ENCODE peak calls at places on chromosomes 1 and 21, in six cellular contexts. B, L, Z, A, E and H are unnamed samples.

GRCh38 chr21:28636988-28637691 is 355.5 kb downstream of the LTN1 start:
- DNase-seq in E (no peak), A (no peak), L (peak; percentile 81), B (no peak), Z (peak; percentile 98), H (peak; percentile 65)

GRCh38 chr1:47572731-47573505 is 135.1 kb downstream of the FOXD2 start:
- DNase-seq in Z (peak; percentile 42), L (no peak), A (no peak), E (no peak), B (no peak), H (no peak)

GRCh38 chr1:30264672-30265025 is 458.7 kb downstream of the MATN1 start:
- DNase-seq in Z (no peak), A (no peak), B (no peak), E (no peak), L (no peak), H (no peak)

GRCh38 chr1:56577859-56578663 is 1.3 kb downstream of the PLPP3 start:
- DNase-seq in A (peak; percentile 50), Z (peak; percentile 71), L (peak; percentile 80), E (peak; percentile 87), B (peak; percentile 22), H (no peak)

GRCh38 chr1:232952514-232953175 is 2.2 kb downstream of the NTPCR start:
- DNase-seq in A (peak; percentile 50), B (peak; percentile 65), Z (peak; percentile 50), E (peak; percentile 24), L (peak; percentile 47), H (no peak)

GRCh38 chr1:154157520-154158306 is 2.8 kb upstream of the NUP210L start:
- DNase-seq in Z (peak; percentile 70), A (peak; percentile 49), L (peak; percentile 83), E (no peak), B (no peak), H (no peak)

GRCh38 chr1:228277491-228278431 is 69.9 kb downstream of the OBSCN start:
- DNase-seq in L (no peak), Z (no peak), A (peak; percentile 11), B (no peak), E (no peak), H (no peak)

GRCh38 chr1:214670098-214670497 is 67.1 kb downstream of the CENPF start:
- DNase-seq in Z (peak; percentile 25), E (no peak), B (no peak), L (peak; percentile 90), A (peak; percentile 45), H (no peak)

GRCh38 chr1:57265105-57265504 is 158.8 kb downstream of the DAB1 start:
- DNase-seq in A (no peak), B (no peak), Z (no peak), L (no peak), E (no peak), H (no peak)

GRCh38 chr1:27872802-27873665 is 690 bp downstream of the THEMIS2 start:
- DNase-seq in A (no peak), Z (peak; percentile 39), L (peak; percentile 16), B (no peak), E (no peak), H (no peak)

GRCh38 chr1:54795841-54796468 is 5.2 kb downstream of the TTC22 start:
- DNase-seq in E (no peak), B (no peak), Z (no peak), L (no peak), A (no peak), H (no peak)

GRCh38 chr1:200628223-200628868 is 7.8 kb upstream of the KIF14 start:
- DNase-seq in B (peak; percentile 77), Z (no peak), L (no peak), A (no peak), E (no peak), H (no peak)

GRCh38 chr1:234771642-234772344 is 161.8 kb upstream of the IRF2BP2 start:
- DNase-seq in B (peak; percentile 20), E (no peak), Z (peak; percentile 36), A (no peak), L (no peak), H (no peak)

GRCh38 chr1:180131510-180131909 is 23.2 kb upstream of the QSOX1 start:
- DNase-seq in B (no peak), Z (peak; percentile 86), L (peak; percentile 93), A (no peak), E (no peak), H (peak; percentile 93)

GRCh38 chr21:28936036-28936435 is 56.6 kb downstream of the LTN1 start:
- DNase-seq in Z (no peak), B (no peak), E (no peak), A (no peak), L (no peak), H (no peak)

DNA sequence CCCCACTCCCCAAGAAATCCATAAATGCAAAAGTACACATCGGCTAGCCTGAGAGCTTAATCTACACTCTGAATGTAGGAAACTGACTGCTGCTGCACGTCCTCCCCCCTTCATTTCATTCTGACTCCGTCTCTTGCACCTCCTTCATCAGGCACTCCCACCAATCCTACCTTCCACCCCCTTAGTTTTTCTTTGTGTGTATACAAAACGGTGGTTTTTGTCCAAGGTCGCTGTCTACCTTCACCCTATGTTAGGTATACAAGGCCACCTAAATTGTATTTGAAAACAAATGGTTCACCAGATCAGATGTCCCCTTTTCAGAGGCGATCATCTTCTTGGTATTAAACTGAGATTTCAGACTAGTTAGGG is 1.9 kb downstream of the WDR26 start:
- DNase-seq in B (peak; percentile 38), Z (peak; percentile 16), A (peak; percentile 34), E (no peak), L (peak; percentile 42), H (no peak)
- H3K27ac ChIP-seq in B (peak overlapping the region; percentile 67), Z (peak overlapping the region; percentile 83), A (peak overlapping the region; percentile 98), E (peak overlapping the region; percentile 94), L (peak overlapping the region; percentile 91), H (no peak overlapping the region)

DNA sequence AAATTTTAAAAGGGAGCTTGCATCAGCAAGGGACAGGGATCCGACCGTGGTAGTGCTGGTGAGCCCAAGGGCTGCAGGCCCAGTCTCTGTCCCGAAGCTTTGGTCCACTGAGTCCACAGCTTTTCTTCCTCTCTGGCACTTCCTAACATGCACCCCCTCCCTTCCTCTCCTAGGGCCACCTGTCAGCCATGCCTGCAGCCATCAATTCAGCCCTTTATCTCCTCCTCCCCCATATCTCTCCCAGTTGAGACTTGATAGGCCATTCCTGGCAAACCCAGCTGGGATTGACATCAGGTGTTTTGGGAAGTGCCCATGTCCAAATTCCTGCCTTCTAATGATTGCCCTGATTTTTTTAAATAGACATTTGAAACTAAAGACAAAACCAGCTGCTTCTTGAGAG is 25.6 kb downstream of the HLX start:
- DNase-seq in A (no peak), Z (no peak), E (no peak), B (no peak), L (no peak), H (no peak)
- H3K27me3 ChIP-seq in A (no peaks in the 10 kb centered on the region), Z (no peaks in the 10 kb centered on the region), E (no peaks in the 10 kb centered on the region), B (no peaks in the 10 kb centered on the region), L (peaks cover 46% of the 10 kb centered on the region), H (no peaks in the 10 kb centered on the region)

GRCh38 chr1:66728021-66728420 is 24.2 kb upstream of the DYNLT5 start:
- DNase-seq in B (no peak), A (no peak), L (peak; percentile 47), Z (peak; percentile 56), E (no peak), H (no peak)

GRCh38 chr1:66729130-66729922 is 22.9 kb upstream of the DYNLT5 start:
- DNase-seq in L (peak; percentile 25), B (peak; percentile 36), Z (no peak), E (no peak), A (no peak), H (no peak)

GRCh38 chr1:66725885-66726665 is 26.2 kb upstream of the DYNLT5 start:
- DNase-seq in A (peak; percentile 71), E (peak; percentile 37), Z (peak; percentile 66), L (peak; percentile 85), B (peak; percentile 80), H (peak; percentile 41)

DNA sequence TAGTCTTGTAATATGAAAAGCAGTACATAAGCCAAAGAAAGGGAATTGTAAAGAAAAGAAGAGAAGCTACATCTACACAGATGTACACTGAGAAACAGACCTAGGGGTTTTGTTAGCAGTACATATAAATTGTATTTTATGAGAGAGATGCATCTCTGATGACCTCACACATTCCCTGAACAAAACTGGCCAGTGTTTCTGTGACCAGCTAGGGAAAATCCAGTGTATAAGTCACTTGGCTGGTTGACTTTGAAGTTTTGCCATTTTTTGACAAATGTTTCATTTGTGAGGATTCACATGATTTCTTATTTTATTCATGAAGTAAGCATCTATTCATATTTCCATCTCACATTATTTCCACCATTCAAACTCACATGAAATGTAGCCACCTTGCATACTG is 28.3 kb upstream of the DYNLT5 start:
- DNase-seq in B (no peak), L (no peak), E (no peak), Z (peak; percentile 39), A (no peak), H (peak; percentile 6)
- H3K27ac ChIP-seq in B (no peak overlapping the region), L (no peak overlapping the region), E (no peak overlapping the region), Z (no peak overlapping the region), A (no peak overlapping the region), H (no peak overlapping the region)

GRCh38 chr1:1360511-1361169 is 2.3 kb upstream of the MXRA8 start:
- DNase-seq in L (peak; percentile 94), B (no peak), E (no peak), A (no peak), Z (peak; percentile 97), H (peak; percentile 86)

GRCh38 chr1:1359668-1360468 is 1.5 kb upstream of the MXRA8 start:
- DNase-seq in B (no peak), A (peak; percentile 74), Z (peak; percentile 86), E (no peak), L (peak; percentile 57), H (no peak)

GRCh38 chr1:1359316-1359667 is 937 bp upstream of the MXRA8 start:
- DNase-seq in A (peak; percentile 64), B (no peak), Z (peak; percentile 90), L (peak; percentile 67), E (no peak), H (peak; percentile 47)

GRCh38 chr1:1361982-1362423 is 3.6 kb upstream of the MXRA8 start:
- DNase-seq in B (no peak), A (peak; percentile 66), E (no peak), L (peak; percentile 86), Z (peak; percentile 87), H (peak; percentile 66)

DNA sequence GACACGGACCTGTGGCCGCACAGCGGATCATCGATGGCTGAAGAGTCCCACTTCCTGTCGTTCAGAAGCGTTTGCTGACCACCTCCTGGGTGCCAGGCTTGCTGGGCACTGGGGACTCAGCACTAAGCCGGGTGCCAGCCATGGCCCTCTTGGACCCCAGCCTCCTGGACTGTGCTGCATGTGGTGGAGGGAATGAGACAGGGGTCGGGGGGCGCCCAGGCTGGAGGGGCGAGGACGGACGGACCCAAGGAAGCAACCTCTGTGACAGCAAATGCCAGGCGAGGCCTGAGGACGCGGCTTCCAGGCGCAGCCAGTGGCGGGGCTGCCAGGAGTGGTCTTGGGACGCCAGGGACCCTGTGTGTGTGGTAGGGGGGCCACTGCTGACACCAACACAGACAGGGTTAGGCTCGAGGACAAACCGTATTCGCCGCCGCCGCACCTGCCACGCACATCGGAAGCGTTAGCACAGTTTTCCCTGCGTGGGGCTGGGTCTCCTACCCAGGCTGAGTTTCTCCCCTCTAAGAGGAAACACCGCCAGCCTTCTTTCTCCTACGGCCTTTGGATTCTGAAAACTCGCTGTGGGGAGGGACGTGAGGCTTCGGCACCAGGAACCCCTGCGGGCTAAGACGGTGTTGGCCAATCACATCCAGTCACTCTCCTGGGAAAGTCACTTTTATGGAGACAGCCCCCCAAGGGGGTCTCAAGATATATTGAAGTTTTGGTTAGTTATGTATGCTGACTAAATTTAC is 3.1 kb upstream of the MXRA8 start:
- DNase-seq in A (no peak), B (no peak), Z (no peak), L (no peak), E (no peak), H (no peak)
- H3K27me3 ChIP-seq in A (no peaks in the 10 kb centered on the region), B (peaks cover 46% of the 10 kb centered on the region), Z (no peaks in the 10 kb centered on the region), L (no peaks in the 10 kb centered on the region), E (no peaks in the 10 kb centered on the region), H (no peaks in the 10 kb centered on the region)